ENCODE peak calls at places on chromosome 15, in five cellular contexts. V is psoas muscle, K is upper lobe of right lung, M is choroid plexus epithelial cell, J is H9. H is an unnamed sample.

GRCh38 chr15:44194397-44195150 is 497 bp downstream of the FRMD5 start:
- DNase-seq in V (peak; percentile 16), K (peak; percentile 68), M (peak; percentile 79), J (no peak), H (peak; percentile 75)

GRCh38 chr15:63070681-63071129 is 28.2 kb downstream of the TPM1 start:
- DNase-seq in V (no peak), K (no peak), M (no peak), J (no peak), H (no peak)

GRCh38 chr15:40789999-40790398 is 16.9 kb upstream of the ZFYVE19 start:
- DNase-seq in V (no peak), K (no peak), M (no peak), J (no peak), H (no peak)

GRCh38 chr15:58639002-58639756 is 110.3 kb downstream of the ADAM10 start:
- DNase-seq in V (no peak), K (no peak), M (no peak), J (no peak), H (no peak)

GRCh38 chr15:101440846-101441590 is 48.5 kb downstream of the PCSK6 start:
- DNase-seq in V (no peak), K (no peak), M (no peak), J (no peak), H (no peak)

GRCh38 chr15:91484141-91484540 is 369.4 kb upstream of the SLCO3A1 start:
- DNase-seq in V (no peak), K (no peak), M (no peak), J (no peak), H (no peak)

GRCh38 chr15:94162946-94163345 is 68.4 kb upstream of the MCTP2 start:
- DNase-seq in V (no peak), K (no peak), M (no peak), J (no peak), H (no peak)

GRCh38 chr15:66789029-66790025 is 87.3 kb downstream of the SMAD6 start:
- DNase-seq in V (peak; percentile 42), K (peak; percentile 70), M (peak; percentile 89), J (peak; percentile 76), H (peak; percentile 33)

GRCh38 chr15:101121511-101122090 is 130.2 kb downstream of the CHSY1 start:
- DNase-seq in V (peak; percentile 76), K (peak; percentile 85), M (peak; percentile 76), J (peak; percentile 74), H (no peak)

GRCh38 chr15:55709458-55709857 is 33.5 kb downstream of the PRTG start:
- DNase-seq in V (no peak), K (no peak), M (no peak), J (no peak), H (no peak)

GRCh38 chr15:90261811-90262210 is 3.7 kb upstream of the NGRN start:
- DNase-seq in V (no peak), K (no peak), M (peak; percentile 25), J (no peak), H (peak; percentile 94)

GRCh38 chr15:22880068-22880980 is 41.9 kb downstream of the NIPA2 start:
- DNase-seq in V (no peak), K (no peak), M (no peak), J (no peak), H (no peak)

GRCh38 chr15:84961114-84961452 is 20.6 kb upstream of the PDE8A start:
- DNase-seq in V (no peak), K (no peak), M (peak; percentile 55), J (no peak), H (peak; percentile 57)

GRCh38 chr15:81492303-81492702 is 118.3 kb upstream of the TMC3 start:
- DNase-seq in V (no peak), K (no peak), M (no peak), J (no peak), H (no peak)

GRCh38 chr15:41568350-41569017 is 9.5 kb downstream of the TYRO3 start:
- DNase-seq in V (no peak), K (no peak), M (peak; percentile 54), J (peak; percentile 89), H (no peak)

DNA sequence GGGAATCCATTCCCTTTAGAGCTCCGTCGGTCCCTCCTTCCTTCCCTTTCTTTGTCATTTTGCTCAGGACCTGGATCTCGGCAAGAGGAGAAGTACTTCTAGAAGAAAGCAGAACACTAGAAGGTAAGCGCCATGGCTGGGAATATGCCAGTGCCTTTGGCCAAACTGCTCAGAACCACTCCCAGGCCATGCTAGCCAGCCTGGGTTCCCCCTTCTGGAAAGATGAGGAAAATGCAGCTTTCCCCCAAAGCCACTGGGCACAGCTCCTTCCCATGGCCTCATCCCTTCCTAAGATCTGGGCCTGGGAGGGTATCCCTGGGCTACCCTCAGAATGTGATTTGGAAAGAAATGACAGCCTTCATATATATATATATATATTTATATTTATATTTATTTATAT is 6.3 kb upstream of the ISL2 start:
- DNase-seq in V (no peak), K (no peak), M (peak; percentile 75), J (peak; percentile 69), H (peak; percentile 55)
- TF ChIP-seq CTCF in V (peak; percentile 55), K (peak; percentile 60), M (peak; percentile 89), J (peak; percentile 68), H (peak; percentile 79)

DNA sequence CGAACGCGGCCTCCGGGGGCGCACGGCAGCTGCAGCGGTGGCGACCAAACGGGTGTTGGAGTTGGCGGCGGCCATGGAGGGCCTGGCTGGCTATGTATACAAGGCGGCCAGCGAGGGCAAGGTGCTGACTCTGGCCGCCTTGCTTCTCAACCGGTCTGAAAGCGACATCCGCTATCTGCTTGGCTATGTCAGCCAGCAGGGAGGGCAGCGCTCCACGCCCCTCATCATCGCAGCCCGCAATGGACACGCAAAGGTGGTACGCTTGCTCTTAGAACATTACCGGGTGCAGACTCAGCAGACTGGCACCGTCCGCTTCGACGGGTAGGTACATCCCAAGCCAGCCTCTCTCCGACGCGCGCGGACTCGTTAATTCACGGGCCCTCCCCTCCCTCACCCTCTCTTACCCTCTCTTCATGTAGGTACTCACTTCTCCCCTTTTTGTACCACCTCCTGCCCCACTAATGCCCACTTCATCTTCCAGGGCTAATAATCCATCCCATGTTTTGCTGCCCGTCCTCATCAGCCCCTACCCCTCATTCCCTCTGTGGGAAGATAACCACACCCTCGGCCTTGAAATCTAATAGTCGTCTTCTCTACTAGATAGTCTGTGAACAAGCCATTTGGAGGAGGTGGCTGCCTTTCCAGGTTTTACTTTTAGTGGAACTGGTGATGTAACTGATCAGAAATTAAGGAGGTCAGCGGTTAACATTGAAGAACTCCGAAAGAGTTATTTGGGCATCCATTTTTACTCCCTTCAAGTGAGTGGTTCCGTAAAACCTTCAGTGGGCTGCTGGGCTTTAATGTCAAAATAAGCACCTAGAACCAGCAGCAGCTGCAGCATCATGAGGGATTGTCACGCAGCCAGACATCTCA is 1.0 kb downstream of the FEM1B start:
- DNase-seq in V (no peak), K (no peak), M (peak; percentile 47), J (peak; percentile 66), H (peak; percentile 29)
- TF ChIP-seq CTCF in V (no peak), K (no peak), M (peak; percentile 56), J (peak; percentile 59), H (peak; percentile 36)

DNA sequence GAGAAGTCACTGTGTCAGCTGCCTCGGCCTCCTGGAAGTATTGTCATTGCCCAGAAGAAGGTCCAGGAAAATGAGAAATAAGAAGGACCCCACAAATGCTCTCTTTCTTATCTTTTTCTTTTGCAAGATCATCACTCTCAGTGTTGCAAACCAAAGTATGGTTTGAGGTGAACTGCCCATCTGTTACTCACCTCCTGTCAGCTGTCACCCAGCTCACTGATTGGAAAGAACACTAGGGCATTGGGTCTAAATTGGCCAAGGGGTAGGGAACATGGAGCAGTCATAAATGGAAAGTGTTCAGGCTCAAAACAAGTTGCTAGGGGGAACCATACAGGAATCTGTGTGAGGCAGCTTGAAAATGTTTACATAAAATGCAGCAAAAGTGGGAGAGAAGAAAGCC is 431.2 kb upstream of the THBS1 start:
- DNase-seq in V (no peak), K (no peak), M (no peak), J (no peak), H (no peak)
- TF ChIP-seq CTCF in V (no peak), K (no peak), M (no peak), J (no peak), H (no peak)

DNA sequence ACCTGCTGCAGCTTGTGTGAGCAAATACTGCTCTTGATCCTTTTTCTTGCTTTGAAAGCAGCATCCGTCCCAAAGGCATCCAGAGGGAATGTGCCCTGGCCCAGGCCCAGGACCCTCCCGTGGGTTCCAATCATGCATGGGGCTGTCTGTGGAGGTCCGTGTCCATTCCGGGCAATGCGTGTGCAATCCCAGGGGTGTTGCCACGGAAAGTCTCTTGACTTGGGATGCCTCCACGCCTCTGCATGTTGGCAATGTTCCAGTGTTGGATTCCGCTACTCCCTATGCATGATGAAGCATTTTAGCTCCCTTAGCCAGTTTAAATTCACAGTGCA is 105.7 kb downstream of the SNRPN start:
- DNase-seq in V (no peak), K (peak; percentile 42), M (no peak), J (peak; percentile 18), H (no peak)
- TF ChIP-seq CTCF in V (no peak), K (no peak), M (no peak), J (no peak), H (no peak)